ENCODE peak calls at places on chromosomes 2 and 18, in six cellular contexts. J is GM12878, F is A549, V is HCT116, M is K562, X is Panc1. Q is an unnamed sample.

GRCh38 chr2:118945921-118946320 is 3.9 kb downstream of the MARCO start:
- DNase-seq in J (no peak), F (no peak), V (no peak), M (no peak), X (no peak), Q (no peak)

GRCh38 chr2:133109772-133110171 is 439.8 kb upstream of the LYPD1 start:
- DNase-seq in J (no peak), F (peak), V (no peak), M (no peak), X (no peak), Q (no peak)

GRCh38 chr18:63887424-63887823 is at the start of gene SERPINB2:
- DNase-seq in J (no peak), F (no peak), V (no peak), M (no peak), X (no peak), Q (no peak)

GRCh38 chr2:174510583-174511189 is 23.9 kb upstream of the GPR155 start:
- DNase-seq in J (no peak), F (peak), V (peak), M (peak), X (no peak), Q (no peak)

GRCh38 chr2:240502059-240502429 is 55.7 kb downstream of the ANKMY1 start:
- DNase-seq in J (no peak), F (no peak), V (no peak), M (no peak), X (no peak), Q (no peak)

GRCh38 chr2:146094185-146094584 is 1574.3 kb upstream of the ZEB2 start:
- DNase-seq in J (no peak), F (no peak), V (no peak), M (no peak), X (no peak), Q (no peak)

GRCh38 chr2:32741575-32741974 is 113.7 kb downstream of the TTC27 start:
- DNase-seq in J (no peak), F (no peak), V (no peak), M (no peak), X (no peak), Q (no peak)

GRCh38 chr2:59301466-59302402 is 1060.6 kb upstream of the FANCL start:
- DNase-seq in J (no peak), F (peak), V (peak), M (peak), X (peak), Q (peak)

GRCh38 chr18:46547520-46547919 is 109.5 kb downstream of the LOXHD1 start:
- DNase-seq in J (no peak), F (no peak), V (no peak), M (no peak), X (no peak), Q (no peak)

GRCh38 chr2:45242161-45242741 is 233.0 kb upstream of the SIX2 start:
- DNase-seq in J (no peak), F (no peak), V (no peak), M (no peak), X (no peak), Q (no peak)

GRCh38 chr2:45237128-45237527 is 227.9 kb upstream of the SIX2 start:
- DNase-seq in J (no peak), F (no peak), V (no peak), M (no peak), X (no peak), Q (no peak)

GRCh38 chr2:45241061-45241561 is 231.9 kb upstream of the SIX2 start:
- DNase-seq in J (no peak), F (no peak), V (no peak), M (no peak), X (no peak), Q (no peak)

GRCh38 chr2:45236268-45236667 is 227.0 kb upstream of the SIX2 start:
- DNase-seq in J (no peak), F (no peak), V (no peak), M (no peak), X (no peak), Q (no peak)

GRCh38 chr2:45237850-45238542 is 228.7 kb upstream of the SIX2 start:
- DNase-seq in J (no peak), F (peak), V (peak), M (peak), X (peak), Q (no peak)
- TF ChIP-seq REST in J (no peak), F (no peak), V (no peak), M (no peak), X (no peak), Q (peak)

DNA sequence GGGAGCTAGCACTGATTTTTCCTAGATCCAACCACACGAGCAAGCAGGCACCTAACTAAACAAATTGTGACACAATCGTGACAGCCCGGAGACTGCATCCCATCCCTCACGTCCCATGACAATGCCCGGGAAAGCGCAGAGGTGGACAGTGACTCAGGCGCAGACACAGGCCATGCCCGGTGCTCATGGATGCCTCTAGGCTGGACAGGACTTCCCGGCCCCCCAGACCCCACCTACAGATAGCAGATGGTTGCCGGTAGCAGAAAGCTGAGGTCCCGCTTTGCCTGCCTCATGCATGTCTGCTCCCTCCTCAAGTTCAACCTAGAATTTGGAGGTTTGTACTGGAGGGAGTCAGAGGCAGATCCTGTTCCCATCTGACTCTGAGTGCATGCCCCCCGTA is 81.0 kb downstream of the TPO start:
- DNase-seq in J (no peak), F (no peak), V (no peak), M (no peak), X (no peak), Q (no peak)
- TF ChIP-seq REST in J (no peak), F (no peak), V (no peak), M (no peak), X (no peak), Q (no peak)

DNA sequence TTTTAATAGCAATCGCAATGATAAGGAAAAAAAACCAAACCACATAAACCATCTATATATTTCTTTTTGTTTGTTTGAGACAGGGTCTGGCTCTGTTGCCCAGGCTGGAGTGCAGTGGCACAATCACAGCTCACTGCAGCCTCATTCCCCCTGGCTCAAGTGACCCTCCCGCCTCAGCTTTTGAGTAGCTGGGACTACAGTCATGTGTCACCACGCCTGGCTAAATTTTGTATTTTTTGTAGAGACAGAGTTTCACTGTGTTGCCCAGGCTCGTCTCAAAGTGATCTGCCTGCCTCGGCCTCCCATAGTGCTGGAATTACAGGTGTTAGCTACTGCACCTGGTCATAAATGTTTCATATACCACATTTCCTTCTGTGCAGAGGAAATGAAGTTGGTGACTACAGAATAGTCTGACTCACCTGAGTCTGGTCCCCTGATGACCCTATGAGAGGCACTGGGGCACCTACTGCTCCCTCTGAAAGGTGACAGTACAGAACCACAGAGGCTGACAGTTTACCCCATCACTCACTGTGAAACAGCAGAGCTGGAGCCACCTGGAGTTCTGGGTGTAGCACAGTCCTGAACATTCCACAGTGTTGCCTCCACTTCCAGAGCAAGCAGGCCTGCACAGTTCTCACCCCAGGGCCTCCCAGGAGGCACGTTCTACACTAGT is 183.7 kb upstream of the PXDN start:
- DNase-seq in J (no peak), F (no peak), V (no peak), M (no peak), X (no peak), Q (no peak)
- TF ChIP-seq REST in J (no peak), F (no peak), V (no peak), M (no peak), X (no peak), Q (no peak)

GRCh38 chr18:10291568-10291981 is 162.9 kb upstream of the APCDD1 start:
- DNase-seq in J (no peak), F (no peak), V (no peak), M (no peak), X (no peak), Q (no peak)
- TF ChIP-seq REST in J (no peak), F (no peak), V (no peak), M (no peak), X (no peak), Q (no peak)

GRCh38 chr2:179932786-179933185 is 71.4 kb upstream of the ZNF385B start:
- DNase-seq in J (no peak), F (no peak), V (no peak), M (no peak), X (no peak), Q (no peak)

GRCh38 chr2:179938026-179938425 is 69.1 kb downstream of the CWC22 start:
- DNase-seq in J (no peak), F (no peak), V (no peak), M (no peak), X (no peak), Q (no peak)

GRCh38 chr2:179939282-179939681 is 67.8 kb downstream of the CWC22 start:
- DNase-seq in J (no peak), F (no peak), V (no peak), M (peak), X (no peak), Q (no peak)

GRCh38 chr2:179931502-179931901 is 70.1 kb upstream of the ZNF385B start:
- DNase-seq in J (no peak), F (no peak), V (no peak), M (no peak), X (no peak), Q (no peak)

DNA sequence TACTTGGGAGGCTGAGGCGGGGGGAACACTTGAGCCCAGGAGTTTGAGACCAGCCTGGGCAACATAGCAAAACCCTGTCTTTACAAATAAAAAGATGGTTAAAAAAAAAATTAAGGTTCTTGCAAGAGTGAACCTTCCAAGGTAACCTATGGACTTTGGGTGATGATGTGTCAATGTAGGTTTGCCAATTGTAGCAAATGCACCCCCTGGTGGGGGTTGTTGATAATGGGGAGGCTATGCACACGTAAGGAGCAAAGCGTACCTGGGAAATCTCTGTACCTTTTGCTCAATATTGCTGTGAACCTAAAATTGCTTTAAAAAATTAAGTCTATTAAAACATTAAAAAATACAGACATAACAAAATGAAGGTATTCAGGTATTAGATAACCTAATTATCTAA is 70.4 kb downstream of the CWC22 start:
- DNase-seq in J (no peak), F (peak), V (peak), M (peak), X (no peak), Q (peak)
- TF ChIP-seq REST in J (no peak), F (no peak), V (no peak), M (no peak), X (no peak), Q (no peak)

GRCh38 chr2:28627722-28628480 is 123.7 kb upstream of the PPP1CB start:
- DNase-seq in J (no peak), F (no peak), V (no peak), M (peak), X (no peak), Q (no peak)

GRCh38 chr2:28624798-28625701 is 126.6 kb upstream of the PPP1CB start:
- DNase-seq in J (peak), F (no peak), V (no peak), M (no peak), X (no peak), Q (no peak)

GRCh38 chr2:28626376-28626775 is 125.3 kb upstream of the PPP1CB start:
- DNase-seq in J (no peak), F (no peak), V (no peak), M (no peak), X (no peak), Q (no peak)

GRCh38 chr2:28628506-28628905 is 123.1 kb upstream of the PPP1CB start:
- DNase-seq in J (no peak), F (no peak), V (no peak), M (no peak), X (no peak), Q (no peak)

GRCh38 chr2:28626891-28627421 is 124.7 kb upstream of the PPP1CB start:
- DNase-seq in J (no peak), F (no peak), V (no peak), M (no peak), X (no peak), Q (no peak)
- TF ChIP-seq REST in J (no peak), F (no peak), V (no peak), M (no peak), X (no peak), Q (no peak)